ENCODE peak calls at places on chromosomes 2 and 18, in seven cellular contexts. P, W, N, U, S, X and R are unnamed samples.
A peak's percentile ranks its signal among the peaks of the same experiment; 100 is the strongest.

GRCh38 chr18:26157326-26157725 is 23.7 kb downstream of the PSMA8 start:
- DNase-seq in W (no peak), N (no peak), U (no peak), S (no peak), P (no peak), X (no peak), R (no peak)

GRCh38 chr18:3747176-3747973 is 297.4 kb downstream of the TGIF1 start:
- DNase-seq in X (no peak), N (no peak), U (no peak), P (no peak), S (no peak), W (no peak), R (no peak)

GRCh38 chr2:202831241-202831997 is 40.1 kb downstream of the ICA1L start:
- DNase-seq in U (peak; percentile 18), P (no peak), N (peak; percentile 16), W (peak; percentile 74), X (no peak), S (peak; percentile 52), R (peak; percentile 67)

GRCh38 chr2:62578837-62579640 is 73.0 kb upstream of the TMEM17 start:
- DNase-seq in N (no peak), U (no peak), X (no peak), W (peak; percentile 76), S (no peak), P (no peak), R (peak; percentile 92)

GRCh38 chr2:231900486-231900942 is 25.7 kb downstream of the NPPC start:
- DNase-seq in S (peak; percentile 95), N (peak; percentile 96), X (no peak), W (peak; percentile 55), P (peak; percentile 19), U (no peak), R (peak; percentile 55)

GRCh38 chr2:141021611-141022010 is 1109.2 kb downstream of the LRP1B start:
- DNase-seq in S (no peak), N (no peak), X (no peak), P (no peak), U (no peak), W (peak; percentile 4), R (no peak)

GRCh38 chr2:17877811-17878221 is 651 bp upstream of the KCNS3 start:
- DNase-seq in N (peak; percentile 23), X (no peak), S (peak; percentile 44), P (no peak), W (no peak), U (no peak), R (no peak)

GRCh38 chr2:146927080-146927714 is 917.6 kb upstream of the ACVR2A start:
- DNase-seq in P (peak; percentile 40), S (peak; percentile 78), X (no peak), N (peak; percentile 57), U (peak; percentile 4), W (peak; percentile 45), R (no peak)

GRCh38 chr2:218276986-218277755 is 6.9 kb downstream of the PNKD start:
- DNase-seq in W (no peak), N (no peak), X (no peak), S (no peak), P (no peak), U (no peak), R (no peak)

GRCh38 chr18:26618130-26618529 is 69.8 kb upstream of the KCTD1 start:
- DNase-seq in U (peak; percentile 43), S (no peak), W (peak; percentile 11), P (no peak), X (no peak), N (no peak), R (no peak)

GRCh38 chr2:108594982-108595464 is 60.8 kb downstream of the LIMS1 start:
- DNase-seq in X (no peak), S (no peak), P (no peak), N (no peak), U (no peak), W (peak; percentile 100), R (peak; percentile 100)

GRCh38 chr2:127953128-127953718 is 67.5 kb upstream of the AMMECR1L start:
- DNase-seq in U (no peak), N (no peak), X (peak; percentile 8), S (no peak), P (peak; percentile 17), W (no peak), R (no peak)

GRCh38 chr2:36246320-36246990 is 109.1 kb upstream of the CRIM1 start:
- DNase-seq in W (peak; percentile 60), U (no peak), S (no peak), P (no peak), N (no peak), X (no peak), R (peak; percentile 42)

GRCh38 chr18:11946756-11947155 is 34.6 kb upstream of the IMPA2 start:
- DNase-seq in S (no peak), X (no peak), P (no peak), U (no peak), W (peak; percentile 68), N (no peak), R (peak; percentile 73)

GRCh38 chr2:149329470-149330126 is 789 bp upstream of the LYPD6 start:
- DNase-seq in W (peak; percentile 84), P (peak; percentile 42), U (peak; percentile 73), N (peak; percentile 64), X (no peak), S (peak; percentile 82), R (peak; percentile 50)

GRCh38 chr2:25822190-25823117 is 55.8 kb downstream of the ASXL2 start:
- DNase-seq in N (no peak), P (peak; percentile 61), S (peak; percentile 85), X (peak; percentile 9), W (no peak), U (peak; percentile 53), R (no peak)

GRCh38 chr18:35479911-35480586 is 17.7 kb downstream of the INO80C start:
- DNase-seq in X (no peak), S (no peak), N (no peak), W (no peak), U (no peak), P (no peak), R (no peak)

GRCh38 chr2:240247241-240247867 is 106.9 kb upstream of the OTOS start:
- DNase-seq in U (no peak), X (no peak), P (no peak), N (no peak), W (no peak), S (no peak), R (no peak)

GRCh38 chr2:225270861-225271260 is 128.6 kb upstream of the NYAP2 start:
- DNase-seq in N (no peak), U (peak; percentile 66), S (no peak), W (peak; percentile 77), X (no peak), P (no peak), R (peak; percentile 83)

GRCh38 chr2:7567646-7568045 is 650.4 kb downstream of the RNF144A start:
- DNase-seq in X (no peak), S (peak; percentile 41), U (no peak), W (no peak), N (no peak), P (no peak), R (no peak)

GRCh38 chr18:58578321-58578720 is 50.6 kb downstream of the ALPK2 start:
- DNase-seq in P (no peak), U (peak; percentile 77), N (no peak), S (no peak), W (no peak), X (no peak), R (no peak)

GRCh38 chr2:20609349-20609994 is 41.4 kb downstream of the HS1BP3 start:
- DNase-seq in W (no peak), N (no peak), X (peak; percentile 24), S (no peak), U (peak; percentile 1), P (no peak), R (no peak)

GRCh38 chr18:10544093-10544748 is 18.4 kb downstream of the NAPG start:
- DNase-seq in W (no peak), P (no peak), S (no peak), X (no peak), U (no peak), N (no peak), R (no peak)

GRCh38 chr2:8491296-8492048 is 190.4 kb upstream of the ID2 start:
- DNase-seq in X (no peak), U (peak; percentile 70), W (no peak), P (no peak), N (no peak), S (no peak), R (no peak)

GRCh38 chr2:119983108-119983507 is 29.8 kb upstream of the EPB41L5 start:
- DNase-seq in U (no peak), S (no peak), W (no peak), X (no peak), N (no peak), P (no peak), R (no peak)

GRCh38 chr2:1538663-1539062 is 125.4 kb downstream of the TPO start:
- DNase-seq in X (no peak), S (peak; percentile 77), N (no peak), P (no peak), W (peak; percentile 52), U (peak; percentile 36), R (no peak)

GRCh38 chr2:141280037-141280436 is 850.8 kb downstream of the LRP1B start:
- DNase-seq in X (no peak), N (no peak), P (no peak), U (no peak), W (no peak), S (no peak), R (no peak)

GRCh38 chr2:18123211-18123570 is 244.7 kb downstream of the KCNS3 start:
- DNase-seq in X (no peak), U (no peak), P (no peak), W (no peak), S (no peak), N (no peak), R (no peak)